ENCODE peak calls at places on chromosomes 7 and 10, in ten cellular contexts. T, W, S, J, G, R, O, E, U and M are unnamed samples.

GRCh38 chr10:69914373-69915268 is 112.9 kb downstream of the COL13A1 start:
- DNase-seq in T (peak; percentile 43), W (peak; percentile 31), S (peak; percentile 85), J (peak; percentile 68), G (no peak), R (peak; percentile 83), O (peak; percentile 17), E (peak; percentile 19), U (peak; percentile 73), M (peak; percentile 77)

GRCh38 chr10:28571265-28571664 is 38.3 kb downstream of the WAC start:
- DNase-seq in T (no peak), W (no peak), S (no peak), J (no peak), G (no peak), R (no peak), O (no peak), E (no peak), U (no peak), M (no peak)

GRCh38 chr10:117134084-117135025 is 3.7 kb downstream of the VAX1 start:
- DNase-seq in T (no peak), W (no peak), S (peak; percentile 51), J (no peak), G (no peak), R (no peak), O (no peak), E (no peak), U (no peak), M (no peak)

GRCh38 chr7:43204081-43204480 is 91.6 kb downstream of the HECW1 start:
- DNase-seq in T (no peak), W (peak; percentile 10), S (no peak), J (no peak), G (no peak), R (no peak), O (no peak), E (no peak), U (no peak), M (no peak)

GRCh38 chr10:132113206-132113605 is 47.5 kb downstream of the JAKMIP3 start:
- DNase-seq in T (no peak), W (no peak), S (no peak), J (peak; percentile 1), G (no peak), R (peak; percentile 22), O (no peak), E (no peak), U (no peak), M (no peak)

GRCh38 chr7:130917669-130918128 is 183.7 kb upstream of the KLF14 start:
- DNase-seq in T (no peak), W (no peak), S (no peak), J (no peak), G (no peak), R (peak; percentile 57), O (no peak), E (no peak), U (peak; percentile 59), M (no peak)

GRCh38 chr10:119090968-119091367 is 10.4 kb upstream of the EIF3A start:
- DNase-seq in T (no peak), W (peak; percentile 52), S (peak; percentile 10), J (no peak), G (no peak), R (no peak), O (no peak), E (no peak), U (peak; percentile 92), M (peak; percentile 64)

GRCh38 chr7:128045766-128046165 is 14.5 kb upstream of the LRRC4 start:
- DNase-seq in T (no peak), W (no peak), S (no peak), J (no peak), G (no peak), R (no peak), O (no peak), E (no peak), U (no peak), M (no peak)

GRCh38 chr10:7846591-7846990 is 28.3 kb downstream of the TAF3 start:
- DNase-seq in T (no peak), W (no peak), S (no peak), J (no peak), G (no peak), R (no peak), O (no peak), E (no peak), U (no peak), M (no peak)

GRCh38 chr10:64036996-64037666 is 515.9 kb downstream of the REEP3 start:
- DNase-seq in T (no peak), W (no peak), S (no peak), J (no peak), G (no peak), R (no peak), O (no peak), E (no peak), U (no peak), M (no peak)

GRCh38 chr7:51253157-51253556 is 63.5 kb downstream of the COBL start:
- DNase-seq in T (no peak), W (no peak), S (no peak), J (no peak), G (no peak), R (no peak), O (no peak), E (no peak), U (no peak), M (no peak)